ENCODE peak calls at places on chromosome 9, in four cellular contexts. S, W, H and C are unnamed samples.

GRCh38 chr9:107158321-107158720 is 124.8 kb upstream of the RAD23B start:
- DNase-seq in W (no peak), H (peak), S (peak), C (peak)

GRCh38 chr9:18896531-18897179 is 136.4 kb downstream of the SAXO1 start:
- DNase-seq in S (no peak), W (no peak), H (peak), C (peak)

GRCh38 chr9:135275163-135275925 is 187.9 kb downstream of the OLFM1 start:
- DNase-seq in H (no peak), W (no peak), S (no peak), C (no peak)

GRCh38 chr9:115263731-115264130 is 145.8 kb upstream of the TNC start:
- DNase-seq in S (no peak), W (no peak), H (no peak), C (no peak)

GRCh38 chr9:504921-505821 is 290.5 kb downstream of the DOCK8 start:
- DNase-seq in H (peak), S (no peak), W (peak), C (no peak)

GRCh38 chr9:35520404-35520790 is 30.5 kb downstream of the RUSC2 start:
- DNase-seq in H (peak), S (no peak), W (no peak), C (no peak)

GRCh38 chr9:129884220-129885017 is 49.2 kb downstream of the USP20 start:
- DNase-seq in S (peak), W (peak), H (peak), C (peak)

GRCh38 chr9:123996731-123997421 is 14.7 kb upstream of the LHX2 start:
- DNase-seq in H (no peak), W (no peak), S (no peak), C (no peak)

GRCh38 chr9:34179528-34180138 is 790 bp downstream of the UBAP1 start:
- DNase-seq in H (peak), W (no peak), S (no peak), C (no peak)

GRCh38 chr9:100427366-100428263 is 672 bp downstream of the MSANTD3 start:
- DNase-seq in S (peak), W (no peak), H (peak), C (peak)

GRCh38 chr9:21121595-21122251 is 19.9 kb downstream of the IFNW1 start:
- DNase-seq in W (no peak), S (no peak), H (no peak), C (no peak)

GRCh38 chr9:137198051-137198747 is 2.3 kb downstream of the TPRN start:
- DNase-seq in H (peak), W (no peak), S (no peak), C (no peak)

GRCh38 chr9:114507726-114508125 is 2.5 kb upstream of the WHRN start:
- DNase-seq in H (peak), S (peak), W (no peak), C (peak)

GRCh38 chr9:88464851-88465250 is 70.1 kb upstream of the NXNL2 start:
- DNase-seq in S (no peak), W (no peak), H (peak), C (no peak)

GRCh38 chr9:92187989-92188714 is 72.9 kb upstream of the SPTLC1 start:
- DNase-seq in S (peak), W (no peak), H (no peak), C (peak)

GRCh38 chr9:95177617-95178016 is 139.9 kb downstream of the FANCC start:
- DNase-seq in W (no peak), S (no peak), H (no peak), C (no peak)

GRCh38 chr9:132049323-132049882 is 30.3 kb downstream of the MED27 start:
- DNase-seq in H (no peak), W (no peak), S (no peak), C (no peak)

GRCh38 chr9:107227696-107228258 is 55.3 kb upstream of the RAD23B start:
- DNase-seq in H (no peak), W (no peak), S (no peak), C (no peak)

GRCh38 chr9:78973906-78974305 is 597.9 kb upstream of the TLE4 start:
- DNase-seq in H (peak), W (no peak), S (peak), C (peak)

GRCh38 chr9:73423891-73424290 is 272.2 kb downstream of the ANXA1 start:
- DNase-seq in S (no peak), H (no peak), W (no peak), C (peak)

GRCh38 chr9:36461341-36461740 is 61.3 kb upstream of the RNF38 start:
- DNase-seq in H (no peak), W (no peak), S (no peak), C (no peak)

GRCh38 chr9:15403155-15403554 is 19.5 kb upstream of the SNAPC3 start:
- DNase-seq in W (no peak), S (no peak), H (no peak), C (no peak)

GRCh38 chr9:92135576-92135975 is 20.4 kb upstream of the SPTLC1 start:
- DNase-seq in W (no peak), H (no peak), S (no peak), C (no peak)

GRCh38 chr9:35835216-35835604 is 6.2 kb downstream of the TMEM8B start:
- DNase-seq in S (no peak), H (no peak), W (no peak), C (no peak)

GRCh38 chr9:70902705-70903131 is 218.7 kb downstream of the TRPM3 start:
- DNase-seq in S (no peak), H (peak), W (no peak), C (peak)

GRCh38 chr9:115687356-115687755 is 466.2 kb upstream of the PAPPA start:
- DNase-seq in S (no peak), H (no peak), W (no peak), C (no peak)

GRCh38 chr9:127177682-127178265 is 55.3 kb upstream of the ANGPTL2 start:
- DNase-seq in W (no peak), S (no peak), H (no peak), C (no peak)

GRCh38 chr9:86355814-86356213 is 1.6 kb upstream of the TUT7 start:
- DNase-seq in W (no peak), S (no peak), H (no peak), C (no peak)

GRCh38 chr9:32128546-32128945 is 255.9 kb upstream of the ACO1 start:
- DNase-seq in S (no peak), W (no peak), H (no peak), C (no peak)

GRCh38 chr9:85515021-85515420 is 226.7 kb downstream of the AGTPBP1 start:
- DNase-seq in S (no peak), H (no peak), W (no peak), C (peak)

GRCh38 chr9:124949387-124949786 is 8.5 kb upstream of the GOLGA1 start:
- DNase-seq in S (no peak), H (no peak), W (no peak), C (no peak)

GRCh38 chr9:10566853-10567252 is 45.9 kb downstream of the PTPRD start:
- DNase-seq in W (no peak), S (no peak), H (no peak), C (no peak)

GRCh38 chr9:104984994-104985393 is 57.0 kb upstream of the ABCA1 start:
- DNase-seq in S (no peak), W (no peak), H (no peak), C (no peak)

GRCh38 chr9:105291938-105292337 is 47.5 kb downstream of the SLC44A1 start:
- DNase-seq in H (no peak), W (no peak), S (no peak), C (no peak)

GRCh38 chr9:22084336-22085035 is 75.4 kb upstream of the CDKN2B start:
- DNase-seq in W (no peak), S (no peak), H (peak), C (peak)